ENCODE peak calls at places on chromosomes 4 and X, in four cellular contexts. G is cardiac muscle cell; F is lung; K is CD4-positive, alpha-beta memory T cell. Z is an unnamed sample.
A peak's percentile ranks its signal among the peaks of the same experiment; 100 is the strongest.

GRCh38 chr4:3031357-3032064 is 42.8 kb downstream of the HTT-AS start:
- DNase-seq in G (peak; percentile 8), K (no peak), F (peak; percentile 64), Z (peak; percentile 92)

GRCh38 chr4:75629239-75629638 is 1.1 kb downstream of the CDKL2 start:
- DNase-seq in G (no peak), K (no peak), F (no peak), Z (no peak)

GRCh38 chrX:131262738-131263679 is 26.1 kb downstream of the IGSF1 start:
- DNase-seq in G (no peak), F (no peak), K (no peak), Z (no peak)

GRCh38 chr4:55329012-55329411 is 17.0 kb upstream of the SRD5A3 start:
- DNase-seq in F (no peak), K (no peak), G (no peak), Z (no peak)

GRCh38 chr4:94489075-94489474 is 37.3 kb downstream of the PDLIM5 start:
- DNase-seq in G (no peak), F (no peak), K (no peak), Z (no peak)

GRCh38 chr4:8843597-8843996 is 28.0 kb downstream of the HMX1 start:
- DNase-seq in G (no peak), F (no peak), K (no peak), Z (no peak)

GRCh38 chrX:10507876-10508275 is 112.5 kb downstream of the MID1 start:
- DNase-seq in G (peak; percentile 31), K (no peak), F (no peak), Z (no peak)

GRCh38 chrX:104351173-104351769 is 96.5 kb upstream of the ESX1 start:
- DNase-seq in K (no peak), F (no peak), G (peak; percentile 78), Z (no peak)

GRCh38 chrX:71993371-71993770 is 82.7 kb downstream of the NHSL2 start:
- DNase-seq in F (no peak), G (no peak), K (no peak), Z (no peak)

GRCh38 chrX:50586980-50587379 is 116.4 kb upstream of the DGKK start:
- DNase-seq in K (no peak), G (no peak), F (no peak), Z (no peak)
- H3K4me1 ChIP-seq in K (no peaks in the 10 kb centered on the region), G (no peaks in the 10 kb centered on the region), F (no peaks in the 10 kb centered on the region), Z (no peaks in the 10 kb centered on the region)

GRCh38 chr4:184357783-184358182 is 116.6 kb downstream of the IRF2 start:
- DNase-seq in K (no peak), G (no peak), F (no peak), Z (no peak)
- H3K4me1 ChIP-seq in K (peaks cover 12% of the 10 kb centered on the region), G (no peaks in the 10 kb centered on the region), F (peaks cover 4% of the 10 kb centered on the region), Z (peaks cover 11% of the 10 kb centered on the region)

GRCh38 chrX:37755073-37755472 is 24.8 kb upstream of the CYBB start:
- DNase-seq in G (no peak), K (peak; percentile 45), F (no peak), Z (no peak)
- H3K4me1 ChIP-seq in G (no peaks in the 10 kb centered on the region), K (peaks cover 51% of the 10 kb centered on the region), F (no peaks in the 10 kb centered on the region), Z (no peaks in the 10 kb centered on the region)

GRCh38 chr4:168884251-168885124 is 125.6 kb downstream of the CBR4 start:
- DNase-seq in K (no peak), F (no peak), G (no peak), Z (no peak)
- H3K4me1 ChIP-seq in K (no peaks in the 10 kb centered on the region), F (peaks cover 34% of the 10 kb centered on the region), G (peaks cover 25% of the 10 kb centered on the region), Z (peaks cover 6% of the 10 kb centered on the region)

DNA sequence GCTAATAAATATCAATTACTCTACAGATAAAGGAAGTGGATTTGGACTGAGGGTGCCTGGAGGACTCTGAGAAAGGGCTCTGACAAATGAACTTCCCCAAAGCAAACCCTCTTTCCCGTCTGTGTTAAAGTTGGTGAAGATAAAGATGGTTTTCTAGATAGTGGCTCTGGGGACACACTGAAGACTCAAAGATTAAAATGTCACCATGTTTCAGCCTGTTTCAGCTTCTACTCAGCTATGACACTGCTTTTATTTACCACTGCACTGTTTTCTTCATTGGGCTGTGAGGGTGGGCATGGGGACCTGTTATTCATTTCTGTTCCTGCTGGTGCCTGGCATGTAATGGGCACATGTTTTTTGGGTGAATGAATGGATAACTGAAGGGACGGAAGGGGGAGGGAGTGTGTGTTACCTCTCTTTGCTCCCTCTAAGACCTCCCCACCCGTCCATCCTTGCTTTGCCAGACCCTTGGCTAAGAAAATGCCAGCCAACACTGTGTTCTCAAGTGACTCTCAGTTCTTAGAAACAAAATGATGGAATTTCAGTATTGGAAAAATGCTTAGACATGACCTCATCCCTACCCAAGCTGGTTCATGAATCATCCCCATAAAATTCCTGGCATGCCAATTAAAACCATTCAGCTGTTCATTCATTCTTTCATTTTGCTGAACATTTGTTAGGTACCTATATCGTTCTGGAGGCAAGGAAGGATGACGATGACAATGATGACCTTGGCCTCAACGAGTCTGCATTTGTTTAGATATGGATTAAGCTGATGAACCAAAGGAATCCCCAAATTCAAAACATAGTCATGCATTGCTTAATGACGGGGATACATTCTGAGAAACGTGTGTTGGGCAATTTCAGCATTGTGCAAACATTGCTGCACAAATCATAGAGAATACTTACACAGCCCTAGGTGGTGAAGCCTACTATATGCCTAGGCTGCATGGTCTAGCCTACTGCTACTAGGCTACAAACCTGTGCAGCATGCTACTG is 13.4 kb upstream of the STK32B start:
- DNase-seq in K (no peak), G (peak; percentile 91), F (no peak), Z (no peak)
- H3K4me1 ChIP-seq in K (no peaks in the 10 kb centered on the region), G (no peaks in the 10 kb centered on the region), F (no peaks in the 10 kb centered on the region), Z (peaks cover 2% of the 10 kb centered on the region)

DNA sequence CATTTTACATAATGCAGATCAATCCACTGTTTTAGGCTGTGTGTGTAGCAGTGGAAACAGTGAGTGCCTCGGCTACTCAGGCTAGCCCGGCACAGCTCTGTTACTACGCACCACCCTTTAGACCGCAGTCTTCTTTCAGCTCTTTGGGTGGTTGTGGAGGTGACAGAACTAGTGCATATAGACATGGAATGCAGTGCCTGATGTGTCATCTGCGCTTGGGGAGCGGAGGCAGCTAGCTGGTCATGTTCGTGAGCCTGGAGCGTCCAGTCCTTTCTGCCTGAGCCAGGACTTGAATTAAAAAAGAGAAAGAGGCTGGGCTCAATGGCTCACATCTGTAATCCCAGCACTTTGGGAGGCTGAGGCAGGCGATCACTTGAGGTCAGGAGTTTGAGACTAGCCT is 4.8 kb downstream of the TBC1D14 start:
- DNase-seq in G (no peak), F (no peak), K (no peak), Z (no peak)
- H3K4me1 ChIP-seq in G (peaks cover 31% of the 10 kb centered on the region), F (no peaks in the 10 kb centered on the region), K (peaks cover 89% of the 10 kb centered on the region), Z (peaks cover 37% of the 10 kb centered on the region)

Z was measured in kidney.